ENCODE peak calls at places on chromosomes 5 and 9, in six cellular contexts. V, D, R, O, L and S are unnamed samples.

GRCh38 chr5:113057437-113058052 is 80.9 kb downstream of the DCP2 start:
- DNase-seq in L (no peak), R (no peak), D (no peak), V (no peak), O (no peak), S (no peak)

GRCh38 chr5:165620394-165620793 is 2115.0 kb downstream of the MAT2B start:
- DNase-seq in L (no peak), O (no peak), D (no peak), R (no peak), V (no peak), S (no peak)

GRCh38 chr9:136631038-136632000 is 31.4 kb upstream of the EGFL7 start:
- DNase-seq in V (peak; percentile 80), L (peak; percentile 81), O (peak; percentile 72), R (peak; percentile 86), D (peak; percentile 40), S (peak; percentile 86)

GRCh38 chr5:39201160-39201794 is 18.1 kb downstream of the FYB1 start:
- DNase-seq in L (no peak), V (no peak), D (no peak), R (no peak), O (peak; percentile 11), S (no peak)

GRCh38 chr9:112421771-112422222 is 41.9 kb downstream of the HSDL2 start:
- DNase-seq in V (no peak), R (no peak), O (peak; percentile 54), D (no peak), L (no peak), S (no peak)

GRCh38 chr9:38087934-38088925 is 19.2 kb upstream of the SHB start:
- DNase-seq in V (peak; percentile 78), R (peak; percentile 99), D (no peak), L (peak; percentile 83), O (peak; percentile 85), S (peak; percentile 85)

GRCh38 chr5:36692791-36693763 is 86.7 kb downstream of the SLC1A3 start:
- DNase-seq in L (peak; percentile 72), D (no peak), R (peak; percentile 90), V (peak; percentile 59), O (peak; percentile 74), S (peak; percentile 67)

GRCh38 chr5:168770036-168770498 is 190.9 kb upstream of the PANK3 start:
- DNase-seq in L (no peak), D (no peak), R (no peak), V (no peak), O (no peak), S (no peak)

GRCh38 chr9:10869687-10870086 is 256.9 kb upstream of the PTPRD start:
- DNase-seq in V (no peak), D (no peak), R (no peak), O (no peak), L (no peak), S (no peak)
- TF ChIP-seq EP300 in V (no peak), D (no peak), R (no peak), O (no peak), L (no peak), S (no peak)

DNA sequence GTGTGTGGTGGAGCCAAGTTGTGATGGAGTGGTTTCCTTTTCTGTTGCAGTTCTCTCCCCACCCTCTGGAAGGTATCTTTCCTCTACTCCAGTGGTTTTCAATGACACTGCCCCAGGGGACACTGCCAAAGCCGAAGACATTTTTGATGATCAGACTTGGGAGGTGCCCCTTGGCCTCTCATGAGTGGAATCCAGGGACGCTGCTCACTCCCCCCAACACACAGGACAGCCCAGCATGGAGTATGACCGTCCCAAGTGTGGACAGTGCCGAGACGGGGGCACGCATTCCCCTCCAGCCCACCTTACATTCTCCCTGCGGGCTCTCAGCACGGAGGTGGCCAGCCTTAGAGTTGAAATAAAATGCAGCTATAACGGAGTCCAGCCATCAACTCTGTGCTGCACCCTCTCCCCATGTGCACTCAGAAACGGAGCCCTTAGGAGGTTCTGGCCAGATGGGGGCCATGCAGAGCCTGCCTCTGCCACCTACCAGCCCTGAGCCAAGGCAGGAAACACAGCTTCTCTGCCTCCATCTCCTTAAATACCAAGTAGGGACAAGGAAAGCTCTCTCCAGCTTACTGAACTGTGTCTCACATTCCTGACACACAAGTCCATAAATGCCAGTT is 150.8 kb downstream of the ROR2 start:
- DNase-seq in L (no peak), R (no peak), O (no peak), V (no peak), D (no peak), S (no peak)
- H3K4me3 ChIP-seq in L (peak overlapping the region; percentile 3), R (no peak overlapping the region), O (peak overlapping the region; percentile 20), V (no peak overlapping the region), D (no peak overlapping the region), S (no peak overlapping the region)

GRCh38 chr5:24644757-24645156 is at the start of gene CDH10:
- DNase-seq in V (no peak), R (peak; percentile 81), O (no peak), L (no peak), D (no peak), S (no peak)
- TF ChIP-seq EP300 in V (no peak), R (no peak), O (no peak), L (no peak), D (no peak), S (no peak)

GRCh38 chr9:127935765-127936221 is 1.9 kb downstream of the DPM2 start:
- DNase-seq in D (no peak), R (no peak), V (no peak), L (no peak), O (peak; percentile 87), S (no peak)
- H3K4me3 ChIP-seq in D (peak overlapping the region; percentile 95), R (no peak overlapping the region), V (peak overlapping the region; percentile 61), L (peak overlapping the region; percentile 89), O (peak overlapping the region; percentile 70), S (no peak overlapping the region)